ENCODE peak calls at places on chromosomes 7 and 10, in seven cellular contexts. P is GM10248; Q is HEK293T; G is effector CD4-positive, alpha-beta T cell; L is fibroblast of the conjunctiva; S is bronchial epithelial cell; F is AG04449. T is an unnamed sample.
A peak's percentile ranks its signal among the peaks of the same experiment; 100 is the strongest.

GRCh38 chr7:132411142-132411541 is 165.1 kb downstream of the PLXNA4 start:
- DNase-seq in P (no peak), Q (no peak), G (no peak), L (no peak), S (no peak), F (no peak), T (no peak)

GRCh38 chr7:130352335-130353074 is 7.9 kb downstream of the CPA5 start:
- DNase-seq in P (no peak), Q (no peak), G (no peak), L (peak; percentile 30), S (peak; percentile 65), F (no peak), T (peak; percentile 55)

GRCh38 chr7:70415179-70415972 is 716.6 kb upstream of the GALNT17 start:
- DNase-seq in P (peak; percentile 39), Q (no peak), G (no peak), L (no peak), S (no peak), F (no peak), T (no peak)

GRCh38 chr7:148811892-148812291 is 72.2 kb downstream of the EZH2 start:
- DNase-seq in P (no peak), Q (no peak), G (no peak), L (no peak), S (no peak), F (no peak), T (no peak)

GRCh38 chr7:27901028-27901760 is 161.2 kb downstream of the TAX1BP1 start:
- DNase-seq in P (peak; percentile 59), Q (no peak), G (no peak), L (peak; percentile 13), S (peak; percentile 63), F (no peak), T (peak; percentile 28)

GRCh38 chr7:1748774-1749173 is 78.7 kb downstream of the ELFN1 start:
- DNase-seq in P (no peak), Q (no peak), G (no peak), L (no peak), S (no peak), F (no peak), T (no peak)

GRCh38 chr10:17210361-17210760 is 8.9 kb upstream of the TRDMT1 start:
- DNase-seq in P (no peak), Q (no peak), G (no peak), L (no peak), S (no peak), F (no peak), T (no peak)

GRCh38 chr7:106010331-106010730 is 47.3 kb downstream of the CDHR3 start:
- DNase-seq in P (no peak), Q (no peak), G (no peak), L (no peak), S (peak; percentile 20), F (no peak), T (no peak)

GRCh38 chr7:41445951-41446350 is 256.9 kb downstream of the INHBA start:
- DNase-seq in P (no peak), Q (no peak), G (no peak), L (no peak), S (no peak), F (no peak), T (no peak)

T was measured in PC-3.